ENCODE peak calls at places on chromosomes 11 and 22, in four cellular contexts. H is transverse colon, M is body of pancreas, Z is Peyer's patch. D is an unnamed sample. For H3K27me3, the result is how much of the 10 kb centered on the place peaks cover.

GRCh38 chr11:100929377-100929776 is 200.2 kb downstream of the PGR start:
- DNase-seq in Z (no peak), H (no peak), M (no peak), D (no peak)

GRCh38 chr22:44567846-44568493 is 69.9 kb upstream of the RTL6 start:
- DNase-seq in Z (peak), H (peak), M (peak), D (no peak)

GRCh38 chr11:57361926-57362325 is 19.0 kb downstream of the PRG3 start:
- DNase-seq in Z (no peak), H (no peak), M (no peak), D (no peak)

GRCh38 chr11:125978171-125978570 is 32.3 kb downstream of the VSIG10L2 start:
- DNase-seq in H (no peak), M (no peak), Z (no peak), D (no peak)

GRCh38 chr22:29820941-29821789 is 16.9 kb downstream of the ASCC2 start:
- DNase-seq in Z (peak), H (peak), M (peak), D (no peak)

GRCh38 chr11:64865286-64866172 is 12.9 kb downstream of the EHD1 start:
- DNase-seq in M (no peak), Z (no peak), H (no peak), D (no peak)

GRCh38 chr11:33268945-33269567 is 11.9 kb downstream of the HIPK3 start:
- DNase-seq in M (no peak), Z (no peak), H (no peak), D (no peak)

GRCh38 chr22:35728639-35729308 is 11.1 kb downstream of the APOL5 start:
- DNase-seq in M (peak), Z (peak), H (peak), D (no peak)

GRCh38 chr11:79982185-79982584 is 541.4 kb upstream of the TENM4 start:
- DNase-seq in M (no peak), H (no peak), Z (no peak), D (no peak)

GRCh38 chr11:13666708-13667107 is 1.8 kb upstream of the FAR1 start:
- DNase-seq in H (no peak), Z (no peak), M (no peak), D (no peak)

GRCh38 chr11:13667795-13668101 is 720 bp upstream of the FAR1 start:
- DNase-seq in M (no peak), Z (no peak), H (no peak), D (no peak)

GRCh38 chr11:13668957-13669521 is 571 bp downstream of the FAR1 start:
- DNase-seq in H (peak), Z (peak), M (peak), D (no peak)

GRCh38 chr11:13668102-13668956 is at the start of gene FAR1:
- DNase-seq in H (peak), Z (peak), M (peak), D (peak)

DNA sequence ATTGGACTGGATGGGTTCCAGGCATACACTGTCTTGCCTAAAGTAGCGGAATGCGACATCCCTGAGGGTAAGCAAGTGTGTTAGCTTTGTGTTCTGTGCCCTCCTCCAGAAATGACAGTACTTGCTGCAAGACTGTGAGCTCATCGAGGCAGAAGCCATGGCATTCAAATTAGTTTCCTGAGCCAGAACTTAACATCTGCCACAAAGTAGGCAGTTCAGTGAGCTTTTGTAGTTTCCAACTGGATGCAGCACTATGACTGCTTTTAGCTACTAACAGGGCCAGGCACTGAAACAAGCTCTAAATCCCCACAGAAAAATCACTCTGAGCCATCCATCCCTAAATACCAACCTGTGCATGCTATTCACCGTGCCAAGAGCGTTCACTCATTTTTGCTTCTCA is 1.2 kb upstream of the FAR1 start:
- DNase-seq in M (no peak), H (no peak), Z (no peak), D (no peak)
- TF ChIP-seq POLR2A in M (no peak), H (no peak), Z (no peak), D (no peak)

GRCh38 chr11:13486926-13487660 is 8.7 kb downstream of the PTH start:
- DNase-seq in M (peak), Z (peak), H (peak), D (peak)
- H3K4me3 ChIP-seq in M (no peak), Z (no peak), H (no peak), D (no peak)

GRCh38 chr22:22167791-22168189 is 76.8 kb upstream of the VPREB1 start:
- DNase-seq in Z (peak), H (peak), M (no peak), D (no peak)

GRCh38 chr22:22168190-22168940 is 76.2 kb upstream of the VPREB1 start:
- DNase-seq in M (peak), H (peak), Z (peak), D (no peak)

GRCh38 chr22:22169923-22170322 is 74.7 kb upstream of the VPREB1 start:
- DNase-seq in M (no peak), H (no peak), Z (no peak), D (no peak)

GRCh38 chr22:22166941-22167713 is 77.5 kb upstream of the VPREB1 start:
- DNase-seq in M (no peak), Z (no peak), H (no peak), D (no peak)

GRCh38 chr22:22168941-22169867 is 75.4 kb upstream of the VPREB1 start:
- DNase-seq in H (no peak), M (no peak), Z (no peak), D (no peak)
- H3K27me3 ChIP-seq in H (under half), M (under half), Z (under half), D (under half)

DNA sequence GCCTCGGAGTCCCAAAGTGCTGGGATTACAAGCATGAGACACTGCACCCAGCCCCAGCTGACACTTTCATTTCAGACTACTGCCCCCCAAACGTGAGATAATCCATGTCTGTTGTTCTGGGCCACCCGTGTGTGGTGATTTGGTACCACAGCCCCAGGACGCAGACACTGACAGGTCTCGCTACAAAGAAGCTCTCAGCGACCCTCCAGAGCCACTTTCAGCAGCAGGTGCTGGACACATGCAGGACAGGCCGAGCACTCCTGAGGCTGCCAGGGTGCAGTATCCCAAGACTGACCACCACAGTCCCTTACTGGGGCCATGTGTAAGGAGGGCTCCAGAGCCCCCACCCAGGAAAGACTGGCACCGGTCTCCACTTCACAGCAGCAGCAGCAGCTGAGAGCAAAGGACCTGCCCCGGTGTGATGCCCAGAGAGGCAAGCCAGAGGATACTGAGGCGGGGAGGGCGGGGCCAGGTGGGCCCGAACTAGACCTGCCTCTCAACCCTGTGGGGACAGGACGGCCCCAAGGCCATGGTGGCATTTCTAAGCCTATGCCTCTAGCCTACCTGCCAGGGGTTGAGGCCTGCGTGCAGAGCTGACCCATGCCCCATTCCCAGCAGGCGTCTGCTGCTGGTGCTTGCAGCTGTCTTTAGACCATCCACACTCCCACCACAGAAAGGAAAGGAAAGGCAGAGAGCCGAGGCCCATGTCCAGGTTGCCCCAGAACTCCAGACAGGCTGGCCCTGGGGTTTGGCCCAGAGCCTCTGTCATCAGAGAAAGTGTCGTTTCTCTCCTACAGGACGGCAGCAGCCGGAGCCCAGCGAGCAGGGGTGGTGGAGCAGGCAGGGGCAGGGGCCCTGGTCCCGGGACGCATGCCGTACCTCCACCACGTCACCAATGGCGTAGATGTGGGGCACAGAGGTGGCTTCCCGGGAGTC is 28.0 kb upstream of the GNB1L start:
- DNase-seq in H (no peak), M (peak), Z (peak), D (peak)
- TF ChIP-seq POLR2A in H (no peak), M (no peak), Z (no peak), D (no peak)

GRCh38 chr11:1870326-1870696 is 17.4 kb downstream of the LSP1 start:
- DNase-seq in Z (no peak), H (no peak), M (no peak), D (no peak)
- H3K4me3 ChIP-seq in Z (peak), H (no peak), M (no peak), D (peak)

DNA sequence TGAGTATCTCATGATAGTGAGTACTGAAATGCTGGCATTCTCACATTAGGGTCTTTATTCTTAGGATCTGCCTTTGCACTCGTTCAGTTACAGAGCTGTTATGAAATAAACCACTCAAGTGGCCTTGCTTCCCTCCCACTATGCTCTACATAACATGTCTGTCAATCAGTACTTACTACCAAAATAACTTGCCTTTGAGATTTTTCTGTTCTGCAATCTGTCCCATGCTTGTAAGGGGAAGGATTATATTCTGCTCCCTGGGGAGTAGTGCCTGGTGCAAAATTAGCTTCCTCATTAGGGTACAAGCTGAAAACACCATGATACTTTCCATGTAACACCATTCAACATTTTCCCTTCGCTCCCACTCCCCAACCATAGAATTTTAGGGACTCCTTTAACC is 1.9 kb upstream of the GRAP2 start:
- DNase-seq in H (no peak), Z (peak), M (no peak), D (no peak)
- H3K27me3 ChIP-seq in H (under half), Z (under half), M (under half), D (under half)

DNA sequence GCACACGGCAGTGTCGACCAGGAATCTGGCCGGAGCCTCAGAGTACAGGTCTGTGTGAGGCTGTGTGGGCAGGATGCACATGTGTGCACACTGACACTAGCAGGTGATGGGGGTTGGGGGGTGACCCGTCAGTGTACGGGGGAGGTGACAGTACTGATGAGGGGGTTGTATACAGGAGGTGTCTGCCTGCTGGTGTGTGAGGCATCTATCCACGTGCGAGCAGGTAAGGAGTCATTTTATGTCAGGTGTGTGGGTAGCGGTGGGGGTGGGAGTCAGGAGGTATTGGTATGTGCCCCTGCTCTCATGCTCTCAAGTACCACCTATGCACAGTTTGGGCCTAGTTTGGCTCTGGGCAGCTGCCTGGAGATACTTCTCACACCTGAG is 4.5 kb upstream of the PHRF1 start:
- DNase-seq in Z (no peak), M (no peak), H (no peak), D (no peak)
- TF ChIP-seq POLR2A in Z (no peak), M (no peak), H (no peak), D (no peak)

GRCh38 chr11:72088076-72088806 is 7.6 kb downstream of the LRRC51 start:
- DNase-seq in Z (no peak), H (no peak), M (no peak), D (no peak)

GRCh38 chr11:72085836-72086475 is 5.3 kb downstream of the LRRC51 start:
- DNase-seq in Z (no peak), H (no peak), M (no peak), D (no peak)

DNA sequence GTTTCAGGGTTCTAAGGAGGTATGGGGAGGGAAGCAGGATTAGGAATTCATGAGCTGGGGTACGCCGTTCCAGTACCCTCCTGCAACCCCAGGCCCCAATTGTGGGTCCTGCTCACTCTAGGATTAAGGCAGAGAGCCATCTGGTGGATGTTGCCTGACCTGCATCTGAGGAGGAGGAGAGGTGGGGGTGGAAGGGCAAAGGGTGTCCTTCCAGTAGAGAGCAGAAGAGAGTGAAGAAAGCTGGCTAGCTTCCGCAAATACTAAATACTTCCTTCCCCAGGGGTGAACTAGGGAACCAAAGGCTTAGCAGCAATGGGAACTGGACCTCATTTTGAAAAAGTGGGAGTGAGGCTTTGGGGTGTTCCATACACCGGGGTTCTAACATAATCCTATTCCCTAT is 10.6 kb downstream of the LRRC51 start:
- DNase-seq in Z (peak), H (peak), M (peak), D (peak)
- H3K4me3 ChIP-seq in Z (no peak), H (no peak), M (no peak), D (no peak)

GRCh38 chr22:37377927-37378326 is 49.4 kb downstream of the ELFN2 start:
- DNase-seq in H (no peak), Z (no peak), M (no peak), D (no peak)
- H3K27me3 ChIP-seq in H (half or more), Z (under half), M (under half), D (under half)